ENCODE peak calls at places on chromosomes 16 and 17, in nine cellular contexts. L is fibroblast of lung, H is heart right ventricle, Y is BJ, A is natural killer cell, O is mucosa of descending colon, D is endothelial cell of umbilical vein, F is GM23338, K is Calu3. C is an unnamed sample.

GRCh38 chr17:56499799-56500388 is 93.6 kb upstream of the NOG start:
- DNase-seq in H (no peak), O (no peak), F (peak), A (no peak), K (peak), L (peak), D (peak), Y (no peak), C (peak)

GRCh38 chr17:73562896-73563295 is 81.3 kb downstream of the SDK2 start:
- DNase-seq in H (no peak), F (no peak), K (no peak), A (no peak), Y (no peak), L (no peak), D (no peak), O (no peak), C (no peak)

GRCh38 chr16:11341371-11341770 is 3.9 kb upstream of the RMI2 start:
- DNase-seq in K (no peak), D (no peak), A (no peak), Y (no peak), F (no peak), L (no peak), O (no peak), H (no peak), C (no peak)

GRCh38 chr17:65583921-65584603 is 22.6 kb upstream of the AXIN2 start:
- DNase-seq in H (peak), Y (no peak), K (no peak), A (no peak), F (no peak), L (peak), D (no peak), O (no peak), C (no peak)

GRCh38 chr16:86833136-86833535 is 254.8 kb downstream of the FOXL1 start:
- DNase-seq in D (no peak), K (no peak), H (no peak), F (no peak), O (no peak), L (peak), Y (no peak), A (no peak), C (no peak)

GRCh38 chr16:26058326-26058725 is 366.6 kb downstream of the HS3ST4 start:
- DNase-seq in D (no peak), O (no peak), H (no peak), Y (no peak), A (no peak), F (no peak), K (no peak), L (no peak), C (no peak)

GRCh38 chr16:56708418-56708817 is 21.5 kb upstream of the NUP93 start:
- DNase-seq in A (no peak), F (peak), K (no peak), D (no peak), L (no peak), O (no peak), Y (no peak), H (no peak), C (no peak)

GRCh38 chr16:48963306-48963705 is 318.3 kb downstream of the CBLN1 start:
- DNase-seq in H (no peak), L (peak), K (no peak), F (no peak), Y (no peak), O (no peak), A (no peak), D (no peak), C (no peak)

GRCh38 chr17:73782641-73783381 is 138.6 kb upstream of the SDK2 start:
- DNase-seq in F (peak), K (no peak), Y (no peak), D (no peak), H (no peak), A (no peak), O (peak), L (no peak), C (no peak)

GRCh38 chr17:50468120-50469004 is at the start of gene CHAD:
- DNase-seq in H (no peak), F (peak), A (no peak), D (no peak), Y (no peak), O (no peak), L (peak), K (no peak), C (no peak)

GRCh38 chr17:329794-330420 is 22.7 kb downstream of the RPH3AL start:
- DNase-seq in F (no peak), K (no peak), H (no peak), A (no peak), L (no peak), O (peak), D (no peak), Y (no peak), C (no peak)

GRCh38 chr17:57574040-57574513 is 171.0 kb downstream of the CCDC182 start:
- DNase-seq in K (no peak), O (no peak), Y (no peak), L (peak), D (no peak), F (no peak), A (no peak), H (peak), C (no peak)

GRCh38 chr16:86492961-86493639 is 17.2 kb upstream of the FOXF1 start:
- DNase-seq in O (no peak), L (no peak), Y (no peak), H (no peak), F (no peak), A (no peak), D (no peak), K (no peak), C (no peak)

GRCh38 chr16:56109205-56109604 is 82.1 kb upstream of the GNAO1 start:
- DNase-seq in Y (no peak), A (no peak), H (no peak), D (no peak), F (no peak), K (no peak), O (no peak), L (no peak), C (no peak)

GRCh38 chr16:85206472-85207356 is 94.4 kb upstream of the CIBAR2 start:
- DNase-seq in D (peak), L (peak), F (peak), O (peak), H (peak), A (no peak), Y (no peak), K (no peak), C (peak)

GRCh38 chr16:74999208-74999682 is 421 bp downstream of the ZNRF1 start:
- DNase-seq in A (peak), K (peak), H (peak), D (no peak), L (peak), F (peak), Y (no peak), O (peak), C (peak)

GRCh38 chr17:77786090-77786489 is 172.4 kb upstream of the TNRC6C start:
- DNase-seq in K (no peak), O (no peak), A (no peak), F (peak), L (no peak), Y (no peak), D (no peak), H (no peak), C (no peak)

GRCh38 chr16:1333854-1334719 is 642 bp downstream of the BAIAP3 start:
- DNase-seq in A (no peak), D (no peak), F (peak), H (no peak), L (no peak), O (no peak), K (no peak), Y (no peak), C (no peak)

GRCh38 chr17:78661092-78661770 is 84.0 kb upstream of the DNAH17 start:
- DNase-seq in F (no peak), D (no peak), Y (peak), A (no peak), K (peak), H (no peak), O (no peak), L (peak), C (no peak)

GRCh38 chr16:79296491-79296890 is 304.0 kb downstream of the MAF start:
- DNase-seq in L (no peak), A (no peak), Y (no peak), H (no peak), K (no peak), O (no peak), D (no peak), F (no peak), C (no peak)

GRCh38 chr16:89056592-89056991 is 37.1 kb upstream of the ACSF3 start:
- DNase-seq in F (no peak), H (no peak), D (no peak), Y (no peak), O (no peak), L (no peak), K (no peak), A (no peak), C (no peak)

GRCh38 chr17:9958586-9959281 is 53.7 kb upstream of the RCVRN start:
- DNase-seq in F (peak), L (no peak), Y (no peak), A (no peak), O (no peak), H (no peak), D (no peak), K (no peak), C (no peak)

GRCh38 chr17:10059684-10060211 is 138.7 kb downstream of the GAS7 start:
- DNase-seq in F (peak), D (no peak), L (no peak), A (peak), H (peak), Y (no peak), K (no peak), O (no peak), C (no peak)

GRCh38 chr17:76997981-76998531 is 129.9 kb downstream of the MGAT5B start:
- DNase-seq in H (no peak), K (no peak), Y (no peak), O (no peak), D (no peak), A (peak), F (no peak), L (peak), C (no peak)

GRCh38 chr16:79762217-79762616 is 161.7 kb upstream of the MAF start:
- DNase-seq in A (no peak), H (no peak), F (no peak), L (no peak), D (no peak), Y (no peak), K (no peak), O (no peak), C (no peak)

GRCh38 chr16:51392651-51393187 is 241.6 kb upstream of the SALL1 start:
- DNase-seq in H (peak), A (no peak), F (peak), K (no peak), D (no peak), Y (peak), L (peak), O (no peak), C (no peak)

GRCh38 chr17:68080411-68081150 is 45.0 kb downstream of the KPNA2 start:
- DNase-seq in D (no peak), H (no peak), O (no peak), L (no peak), Y (no peak), K (no peak), A (no peak), F (peak), C (no peak)

GRCh38 chr17:2029911-2030778 is at the start of gene DPH1:
- DNase-seq in F (peak), L (peak), H (peak), O (peak), D (peak), A (peak), Y (no peak), K (peak), C (peak)

GRCh38 chr17:71500761-71501555 is 619.9 kb upstream of the SOX9 start:
- DNase-seq in D (no peak), A (no peak), L (peak), F (no peak), O (no peak), Y (peak), K (no peak), H (no peak), C (no peak)

GRCh38 chr17:57211543-57211942 is 44.8 kb upstream of the MSI2 start:
- DNase-seq in H (no peak), A (no peak), O (no peak), L (peak), K (no peak), D (peak), Y (no peak), F (no peak), C (no peak)

DNA sequence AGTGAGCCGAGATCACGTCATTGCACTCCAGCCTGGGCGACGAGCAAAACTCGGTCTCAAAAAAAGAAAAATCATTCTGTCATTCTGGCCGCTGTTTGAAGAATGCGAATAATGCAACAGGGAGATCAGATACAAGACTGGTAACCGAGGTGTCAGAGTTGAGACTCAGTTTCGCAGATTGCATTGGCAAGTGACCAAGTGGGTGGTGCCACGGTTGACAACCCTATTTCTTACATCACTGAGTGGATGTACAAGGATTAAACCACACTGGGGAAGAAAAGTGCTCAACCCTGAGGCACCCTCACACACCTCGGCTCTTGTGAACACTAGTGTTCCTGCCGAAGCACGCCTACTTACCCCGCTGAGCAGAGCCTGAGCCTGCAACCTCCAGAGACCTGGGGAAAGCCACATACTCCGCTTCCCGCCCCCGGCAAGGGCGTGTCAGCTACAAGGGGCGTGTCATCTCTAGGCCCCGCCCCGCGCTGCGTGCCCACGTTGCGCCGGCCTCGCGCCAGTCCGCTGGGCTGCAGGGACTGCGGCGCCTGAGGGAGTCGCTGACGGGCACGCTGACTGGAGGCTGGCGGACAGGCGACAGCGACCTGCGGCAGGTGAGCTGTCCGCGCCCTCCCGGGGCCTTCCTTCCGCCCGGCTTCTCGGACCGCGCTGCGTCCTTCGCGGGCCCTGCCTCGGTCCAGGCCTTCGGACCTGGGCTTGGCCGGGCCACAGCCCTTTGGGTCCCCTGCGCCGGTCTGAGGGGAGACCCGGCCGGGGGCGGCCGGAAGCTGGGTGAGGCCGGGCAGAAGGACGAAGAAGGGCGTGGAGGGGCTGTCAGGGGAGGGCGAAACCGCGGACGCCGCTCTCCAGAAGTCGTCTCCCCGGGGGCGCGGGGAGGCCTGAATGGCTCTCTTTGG is at the start of gene HMOX2:
- DNase-seq in O (peak), K (peak), A (peak), F (peak), H (peak), Y (no peak), L (peak), D (peak), C (peak)
- TF ChIP-seq CTCF in O (peak), K (peak), A (peak), F (no peak), H (peak), Y (peak), L (peak), D (peak), C (no peak)

DNA sequence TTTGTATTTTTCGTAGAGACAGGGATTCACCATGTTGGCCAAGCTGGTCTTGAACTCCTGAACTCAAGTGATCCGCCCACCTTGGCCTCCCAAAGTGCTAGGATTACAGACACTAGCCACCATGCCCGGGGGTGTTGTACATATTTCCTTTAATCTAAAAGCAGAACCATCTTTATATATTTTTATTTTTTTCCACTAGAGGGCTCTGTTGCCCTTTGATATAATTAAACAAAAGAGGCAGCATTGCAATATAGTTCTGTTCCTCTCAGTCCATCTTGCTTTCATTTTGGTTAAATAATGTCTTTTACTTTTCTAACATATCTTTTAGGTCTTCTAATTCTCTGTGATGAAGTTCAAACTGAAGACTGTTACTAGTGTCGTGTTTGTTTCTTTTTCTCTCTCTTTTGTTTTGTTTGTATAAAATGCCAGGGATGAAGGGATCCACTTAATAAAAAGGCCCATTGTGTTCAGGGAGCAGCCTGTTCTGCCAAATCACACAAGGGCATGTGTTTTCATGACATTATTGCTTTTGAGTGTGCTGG is 23.4 kb downstream of the WWOX start:
- DNase-seq in L (peak), F (peak), O (no peak), D (peak), Y (no peak), K (peak), A (no peak), H (no peak), C (peak)
- TF ChIP-seq CTCF in L (peak), F (peak), O (no peak), D (peak), Y (peak), K (peak), A (peak), H (peak), C (peak)

GRCh38 chr16:47016700-47017133 is 43.2 kb upstream of the DNAJA2 start:
- DNase-seq in D (no peak), H (no peak), Y (no peak), K (no peak), F (no peak), O (no peak), L (no peak), A (peak), C (no peak)

GRCh38 chr16:47017636-47018035 is 44.2 kb upstream of the DNAJA2 start:
- DNase-seq in Y (no peak), O (no peak), D (no peak), H (no peak), A (no peak), L (no peak), F (no peak), K (no peak), C (no peak)

GRCh38 chr16:47018223-47018891 is 44.9 kb upstream of the DNAJA2 start:
- DNase-seq in L (peak), A (no peak), H (no peak), K (peak), F (peak), D (peak), Y (no peak), O (peak), C (peak)

GRCh38 chr16:47013910-47014309 is 40.4 kb upstream of the DNAJA2 start:
- DNase-seq in K (no peak), A (no peak), O (no peak), F (peak), L (no peak), D (no peak), H (no peak), Y (no peak), C (no peak)

DNA sequence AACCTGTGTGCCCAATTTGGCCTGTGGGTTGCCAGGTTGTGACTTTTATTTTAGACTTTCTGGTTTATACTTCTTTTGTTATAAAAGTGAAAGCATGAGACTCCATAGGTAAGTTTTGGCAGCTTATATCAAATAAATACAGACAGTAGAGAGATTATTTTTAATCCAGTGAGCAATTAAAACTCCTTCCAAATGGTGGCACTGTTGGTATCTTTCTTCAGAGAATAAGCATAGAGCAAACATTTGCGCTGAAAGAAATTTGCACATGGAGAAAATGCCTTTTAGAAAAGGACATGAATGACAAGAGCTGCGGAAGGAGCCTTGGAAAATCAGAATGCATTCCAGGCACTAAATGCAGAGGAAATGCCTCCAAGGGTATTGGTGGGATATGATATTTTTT is 46.1 kb upstream of the DNAJA2 start:
- DNase-seq in Y (no peak), H (no peak), F (no peak), O (no peak), A (no peak), D (peak), L (peak), K (no peak), C (no peak)
- TF ChIP-seq CTCF in Y (peak), H (no peak), F (peak), O (no peak), A (no peak), D (no peak), L (peak), K (peak), C (no peak)

GRCh38 chr17:34566201-34566600 is 13.2 kb upstream of the TMEM132E start:
- DNase-seq in K (no peak), A (no peak), D (no peak), O (no peak), L (no peak), Y (no peak), F (no peak), H (no peak), C (no peak)

GRCh38 chr17:34565715-34566114 is 13.7 kb upstream of the TMEM132E start:
- DNase-seq in H (no peak), D (no peak), A (no peak), Y (no peak), L (no peak), O (no peak), F (no peak), K (no peak), C (no peak)

GRCh38 chr17:34566873-34567272 is 12.5 kb upstream of the TMEM132E start:
- DNase-seq in D (no peak), A (no peak), Y (no peak), F (no peak), H (no peak), O (no peak), K (no peak), L (no peak), C (no peak)

GRCh38 chr17:34561328-34561727 is 18.1 kb upstream of the TMEM132E start:
- DNase-seq in F (no peak), O (no peak), Y (no peak), H (no peak), L (no peak), K (no peak), A (no peak), D (no peak), C (no peak)

GRCh38 chr17:34562387-34562786 is 17.0 kb upstream of the TMEM132E start:
- DNase-seq in A (no peak), D (no peak), H (no peak), F (peak), Y (no peak), O (no peak), K (peak), L (no peak), C (no peak)
- TF ChIP-seq CTCF in A (peak), D (no peak), H (peak), F (peak), Y (peak), O (no peak), K (no peak), L (peak), C (no peak)

DNA sequence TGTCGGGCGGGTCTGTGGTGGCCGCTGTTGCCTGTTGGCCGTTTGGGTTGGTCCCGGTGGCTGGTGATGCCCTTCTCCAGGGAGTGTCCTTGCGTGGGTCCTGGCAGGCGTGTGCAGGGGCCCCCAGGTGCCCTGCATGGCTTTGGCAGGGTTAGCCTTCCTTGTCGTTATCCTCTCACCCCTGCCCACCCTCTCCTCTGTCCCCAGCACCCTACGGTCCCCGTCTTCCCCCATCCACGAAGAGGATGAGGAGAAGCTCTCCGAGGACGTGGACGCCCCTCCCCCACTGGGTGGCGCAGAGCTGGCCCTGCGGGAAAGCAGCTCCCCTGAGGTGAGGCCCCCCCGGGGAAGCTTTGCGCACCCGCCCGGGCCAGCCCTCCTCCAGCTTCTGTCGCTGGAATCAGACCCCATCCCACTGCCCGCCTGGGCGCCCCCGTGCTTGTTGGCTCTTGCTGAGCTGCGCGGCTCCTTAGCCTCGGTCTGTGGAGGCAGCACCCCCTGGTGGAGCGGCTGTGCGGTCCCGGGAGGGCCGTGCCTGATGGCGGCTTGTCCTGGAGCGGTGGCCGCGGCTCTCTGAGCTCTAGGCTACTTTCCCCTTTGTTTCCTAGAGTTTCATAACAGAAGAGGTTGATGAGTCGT is 10.6 kb upstream of the NUDT16L1 start:
- DNase-seq in L (peak), H (peak), Y (no peak), F (peak), D (no peak), K (no peak), A (no peak), O (peak), C (no peak)
- TF ChIP-seq CTCF in L (peak), H (peak), Y (peak), F (peak), D (peak), K (peak), A (no peak), O (no peak), C (peak)